ENCODE peak calls at places on chromosome 5, in six cellular contexts. One of them, this sample, is unnamed.

GRCh38 chr5:2989517-2989916 is 238.0 kb upstream of the IRX2 start:
- DNase-seq in WTC11: peak; percentile 24
- DNase-seq in progenitor cell of endocrine pancreas: no peak
- DNase-seq in colonic mucosa: no peak
- DNase-seq in AG10803: no peak
- DNase-seq in osteocyte: peak; percentile 75
- DNase-seq in this sample: no peak

GRCh38 chr5:154157483-154158378 is 32.8 kb upstream of the GALNT10 start:
- DNase-seq in AG10803: peak; percentile 43
- DNase-seq in osteocyte: no peak
- DNase-seq in WTC11: peak; percentile 72
- DNase-seq in colonic mucosa: no peak
- DNase-seq in progenitor cell of endocrine pancreas: no peak
- DNase-seq in this sample: no peak

GRCh38 chr5:174624754-174625506 is 99.5 kb upstream of the MSX2 start:
- DNase-seq in AG10803: no peak
- DNase-seq in colonic mucosa: no peak
- DNase-seq in osteocyte: no peak
- DNase-seq in progenitor cell of endocrine pancreas: no peak
- DNase-seq in WTC11: no peak
- DNase-seq in this sample: no peak

GRCh38 chr5:10124287-10124686 is 125.4 kb downstream of the ATPSCKMT start:
- DNase-seq in progenitor cell of endocrine pancreas: no peak
- DNase-seq in WTC11: no peak
- DNase-seq in colonic mucosa: no peak
- DNase-seq in AG10803: peak; percentile 50
- DNase-seq in osteocyte: peak; percentile 59
- DNase-seq in this sample: no peak

GRCh38 chr5:81971086-81971693 is 633 bp upstream of the ATG10 start:
- DNase-seq in colonic mucosa: peak; percentile 22
- DNase-seq in progenitor cell of endocrine pancreas: no peak
- DNase-seq in WTC11: no peak
- DNase-seq in osteocyte: no peak
- DNase-seq in AG10803: no peak
- DNase-seq in this sample: peak; percentile 6

GRCh38 chr5:140875085-140876065 is at the start of gene PCDHA12:
- DNase-seq in WTC11: no peak
- DNase-seq in progenitor cell of endocrine pancreas: no peak
- DNase-seq in osteocyte: no peak
- DNase-seq in colonic mucosa: no peak
- DNase-seq in AG10803: no peak
- DNase-seq in this sample: peak; percentile 33

GRCh38 chr5:77168884-77169254 is 41.6 kb upstream of the PDE8B start:
- DNase-seq in AG10803: no peak
- DNase-seq in osteocyte: no peak
- DNase-seq in WTC11: no peak
- DNase-seq in progenitor cell of endocrine pancreas: no peak
- DNase-seq in colonic mucosa: peak; percentile 67
- DNase-seq in this sample: no peak

GRCh38 chr5:78377056-78377717 is 16.8 kb downstream of the SCAMP1 start:
- DNase-seq in colonic mucosa: no peak
- DNase-seq in AG10803: peak; percentile 17
- DNase-seq in progenitor cell of endocrine pancreas: no peak
- DNase-seq in osteocyte: no peak
- DNase-seq in WTC11: no peak
- DNase-seq in this sample: no peak

GRCh38 chr5:180802325-180803180 is at the start of gene MGAT1:
- DNase-seq in progenitor cell of endocrine pancreas: peak; percentile 65
- DNase-seq in WTC11: peak; percentile 75
- DNase-seq in AG10803: peak; percentile 88
- DNase-seq in osteocyte: peak; percentile 93
- DNase-seq in colonic mucosa: peak; percentile 90
- DNase-seq in this sample: peak; percentile 90

GRCh38 chr5:72452515-72453259 is 54.5 kb downstream of the ZNF366 start:
- DNase-seq in osteocyte: no peak
- DNase-seq in AG10803: peak; percentile 96
- DNase-seq in colonic mucosa: peak; percentile 80
- DNase-seq in WTC11: no peak
- DNase-seq in progenitor cell of endocrine pancreas: no peak
- DNase-seq in this sample: peak; percentile 43

GRCh38 chr5:115309751-115310370 is 13.4 kb upstream of the CCDC112 start:
- DNase-seq in progenitor cell of endocrine pancreas: no peak
- DNase-seq in colonic mucosa: no peak
- DNase-seq in osteocyte: no peak
- DNase-seq in WTC11: no peak
- DNase-seq in AG10803: peak; percentile 52
- DNase-seq in this sample: no peak

GRCh38 chr5:19261879-19262278 is 726.1 kb downstream of the CDH18 start:
- DNase-seq in colonic mucosa: no peak
- DNase-seq in WTC11: no peak
- DNase-seq in progenitor cell of endocrine pancreas: no peak
- DNase-seq in AG10803: no peak
- DNase-seq in osteocyte: no peak
- DNase-seq in this sample: no peak

GRCh38 chr5:128559300-128560297 is 21.6 kb upstream of the FBN2 start:
- DNase-seq in WTC11: no peak
- DNase-seq in osteocyte: no peak
- DNase-seq in progenitor cell of endocrine pancreas: no peak
- DNase-seq in colonic mucosa: no peak
- DNase-seq in AG10803: no peak
- DNase-seq in this sample: no peak

GRCh38 chr5:81450940-81451339 is 57.0 kb upstream of the ACOT12 start:
- DNase-seq in WTC11: no peak
- DNase-seq in AG10803: peak; percentile 52
- DNase-seq in colonic mucosa: no peak
- DNase-seq in progenitor cell of endocrine pancreas: no peak
- DNase-seq in osteocyte: no peak
- DNase-seq in this sample: no peak

GRCh38 chr5:116242363-116242762 is 157.5 kb downstream of the COMMD10 start:
- DNase-seq in osteocyte: no peak
- DNase-seq in progenitor cell of endocrine pancreas: no peak
- DNase-seq in colonic mucosa: no peak
- DNase-seq in AG10803: peak; percentile 46
- DNase-seq in WTC11: no peak
- DNase-seq in this sample: no peak

GRCh38 chr5:96968074-96968473 is 32.2 kb downstream of the LNPEP start:
- DNase-seq in progenitor cell of endocrine pancreas: no peak
- DNase-seq in WTC11: no peak
- DNase-seq in AG10803: peak; percentile 47
- DNase-seq in colonic mucosa: no peak
- DNase-seq in osteocyte: no peak
- DNase-seq in this sample: no peak

GRCh38 chr5:56525117-56525516 is 290.2 kb upstream of the MAP3K1 start:
- DNase-seq in colonic mucosa: no peak
- DNase-seq in progenitor cell of endocrine pancreas: no peak
- DNase-seq in AG10803: no peak
- DNase-seq in osteocyte: no peak
- DNase-seq in WTC11: no peak
- DNase-seq in this sample: no peak

GRCh38 chr5:10896016-10896415 is 135.0 kb upstream of the DAP start:
- DNase-seq in AG10803: no peak
- DNase-seq in progenitor cell of endocrine pancreas: no peak
- DNase-seq in osteocyte: no peak
- DNase-seq in colonic mucosa: no peak
- DNase-seq in WTC11: no peak
- DNase-seq in this sample: no peak

GRCh38 chr5:151095341-151096000 is 14.6 kb upstream of the TNIP1 start:
- DNase-seq in colonic mucosa: peak; percentile 95
- DNase-seq in progenitor cell of endocrine pancreas: no peak
- DNase-seq in AG10803: peak; percentile 51
- DNase-seq in WTC11: no peak
- DNase-seq in osteocyte: no peak
- DNase-seq in this sample: no peak

GRCh38 chr5:82107277-82107676 is 135.5 kb downstream of the ATG10 start:
- DNase-seq in colonic mucosa: no peak
- DNase-seq in progenitor cell of endocrine pancreas: no peak
- DNase-seq in osteocyte: no peak
- DNase-seq in WTC11: no peak
- DNase-seq in AG10803: peak; percentile 42
- DNase-seq in this sample: no peak

GRCh38 chr5:170752257-170753215 is 31.0 kb upstream of the GABRP start:
- DNase-seq in AG10803: no peak
- DNase-seq in WTC11: no peak
- DNase-seq in osteocyte: no peak
- DNase-seq in progenitor cell of endocrine pancreas: no peak
- DNase-seq in colonic mucosa: peak; percentile 61
- DNase-seq in this sample: no peak

GRCh38 chr5:191949-192690 is 825 bp downstream of the LRRC14B start:
- DNase-seq in WTC11: no peak
- DNase-seq in AG10803: no peak
- DNase-seq in colonic mucosa: no peak
- DNase-seq in progenitor cell of endocrine pancreas: no peak
- DNase-seq in osteocyte: no peak
- DNase-seq in this sample: no peak

GRCh38 chr5:143056331-143056689 is 286.1 kb downstream of the ARHGAP26 start:
- DNase-seq in WTC11: no peak
- DNase-seq in osteocyte: no peak
- DNase-seq in colonic mucosa: no peak
- DNase-seq in AG10803: no peak
- DNase-seq in progenitor cell of endocrine pancreas: no peak
- DNase-seq in this sample: no peak

GRCh38 chr5:116574682-116575634 is at the start of gene SEMA6A:
- DNase-seq in osteocyte: peak; percentile 95
- DNase-seq in progenitor cell of endocrine pancreas: peak; percentile 95
- DNase-seq in WTC11: peak; percentile 97
- DNase-seq in colonic mucosa: peak; percentile 97
- DNase-seq in AG10803: peak; percentile 75
- DNase-seq in this sample: peak; percentile 99

GRCh38 chr5:62256161-62257017 is 49.6 kb upstream of the KIF2A start:
- DNase-seq in progenitor cell of endocrine pancreas: no peak
- DNase-seq in AG10803: no peak
- DNase-seq in WTC11: no peak
- DNase-seq in osteocyte: no peak
- DNase-seq in colonic mucosa: no peak
- DNase-seq in this sample: no peak

GRCh38 chr5:56640763-56641406 is 174.5 kb upstream of the MAP3K1 start:
- DNase-seq in AG10803: no peak
- DNase-seq in progenitor cell of endocrine pancreas: no peak
- DNase-seq in osteocyte: no peak
- DNase-seq in WTC11: no peak
- DNase-seq in colonic mucosa: peak; percentile 30
- DNase-seq in this sample: no peak

GRCh38 chr5:97085787-97086181 is 56.6 kb downstream of the LIX1 start:
- DNase-seq in AG10803: no peak
- DNase-seq in colonic mucosa: no peak
- DNase-seq in osteocyte: no peak
- DNase-seq in WTC11: no peak
- DNase-seq in progenitor cell of endocrine pancreas: no peak
- DNase-seq in this sample: no peak

GRCh38 chr5:395921-396714 is 46.9 kb upstream of the EXOC3 start:
- DNase-seq in AG10803: no peak
- DNase-seq in progenitor cell of endocrine pancreas: no peak
- DNase-seq in colonic mucosa: no peak
- DNase-seq in WTC11: no peak
- DNase-seq in osteocyte: peak; percentile 82
- DNase-seq in this sample: no peak

GRCh38 chr5:148995791-148996190 is 67.1 kb downstream of the SH3TC2 start:
- DNase-seq in AG10803: no peak
- DNase-seq in colonic mucosa: no peak
- DNase-seq in progenitor cell of endocrine pancreas: no peak
- DNase-seq in osteocyte: no peak
- DNase-seq in WTC11: no peak
- DNase-seq in this sample: no peak

DNA sequence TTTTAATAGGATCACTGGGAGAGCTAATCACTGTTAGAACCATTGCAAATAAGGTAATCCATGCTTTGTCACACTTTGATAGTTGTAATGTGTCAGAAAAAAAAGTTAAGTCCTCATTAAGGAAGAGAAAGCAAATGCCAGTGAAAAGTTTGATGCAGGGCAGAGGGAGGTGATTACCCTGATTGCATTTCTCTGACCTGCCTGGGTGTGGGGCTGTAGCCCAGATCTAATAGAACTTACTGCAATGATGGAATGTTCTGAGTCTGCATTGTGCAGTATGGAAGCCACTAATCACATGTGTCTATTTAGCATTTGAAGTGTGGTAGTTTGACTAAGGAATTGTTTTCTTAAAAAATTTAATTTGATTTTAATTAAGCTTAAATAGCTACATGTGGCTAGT is 202.7 kb downstream of the ATP10B start:
- DNase-seq in WTC11: peak; percentile 35
- DNase-seq in colonic mucosa: no peak
- DNase-seq in progenitor cell of endocrine pancreas: no peak
- DNase-seq in osteocyte: no peak
- DNase-seq in AG10803: no peak
- DNase-seq in this sample: peak; percentile 9
- TF ChIP-seq CTCF in WTC11: peak; percentile 43
- TF ChIP-seq CTCF in colonic mucosa: peak; percentile 34
- TF ChIP-seq CTCF in progenitor cell of endocrine pancreas: peak; percentile 53
- TF ChIP-seq CTCF in osteocyte: no peak
- TF ChIP-seq CTCF in AG10803: peak; percentile 26
- TF ChIP-seq CTCF in this sample: no peak

DNA sequence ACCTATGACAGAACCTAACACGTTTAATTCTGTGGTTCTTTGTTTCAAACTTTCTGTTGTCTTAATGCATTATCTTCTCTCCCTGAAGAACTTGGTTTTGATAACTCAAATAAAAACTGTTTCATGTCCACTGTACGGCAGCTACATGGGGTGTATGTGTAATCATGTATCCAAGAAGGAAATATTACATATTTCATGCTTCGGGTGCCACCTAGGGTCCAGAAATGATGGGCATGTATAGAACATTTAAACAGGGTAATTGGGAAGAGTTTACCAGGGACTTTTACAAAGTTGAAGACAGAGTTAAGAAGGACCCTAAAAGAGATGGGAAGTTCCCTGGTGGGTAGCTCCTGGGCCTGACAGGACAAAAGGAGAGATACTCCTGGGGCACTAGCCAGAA is 291.3 kb downstream of the FBXL7 start:
- DNase-seq in AG10803: no peak
- DNase-seq in colonic mucosa: no peak
- DNase-seq in progenitor cell of endocrine pancreas: no peak
- DNase-seq in osteocyte: no peak
- DNase-seq in WTC11: no peak
- DNase-seq in this sample: no peak
- TF ChIP-seq CTCF in AG10803: peak; percentile 27
- TF ChIP-seq CTCF in colonic mucosa: no peak
- TF ChIP-seq CTCF in progenitor cell of endocrine pancreas: no peak
- TF ChIP-seq CTCF in osteocyte: peak; percentile 46
- TF ChIP-seq CTCF in WTC11: no peak
- TF ChIP-seq CTCF in this sample: no peak

DNA sequence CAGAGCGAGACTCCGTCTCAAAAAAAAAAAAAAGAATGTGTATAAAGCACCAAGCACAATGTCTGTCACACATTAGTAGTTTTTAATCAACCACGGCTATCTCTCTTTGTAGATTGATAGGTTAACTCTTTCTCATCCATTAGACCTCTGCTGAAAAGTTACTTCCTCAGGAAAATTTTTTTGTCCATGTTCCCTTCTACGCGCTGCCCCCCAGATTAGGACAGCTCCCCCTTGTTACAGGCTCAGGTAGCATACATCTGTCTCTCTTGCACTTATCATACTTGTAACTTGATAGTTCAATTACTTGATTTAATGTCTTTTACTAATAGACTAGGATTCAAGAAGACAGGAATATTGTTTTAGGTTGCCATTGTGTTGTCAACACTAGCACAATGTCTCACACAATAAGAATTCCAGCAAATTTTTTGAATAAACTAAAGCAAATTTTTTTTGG is 1.5 kb downstream of the SPDL1 start:
- DNase-seq in progenitor cell of endocrine pancreas: no peak
- DNase-seq in AG10803: no peak
- DNase-seq in WTC11: no peak
- DNase-seq in osteocyte: no peak
- DNase-seq in colonic mucosa: no peak
- DNase-seq in this sample: no peak
- TF ChIP-seq CTCF in progenitor cell of endocrine pancreas: peak; percentile 23
- TF ChIP-seq CTCF in AG10803: no peak
- TF ChIP-seq CTCF in WTC11: no peak
- TF ChIP-seq CTCF in osteocyte: no peak
- TF ChIP-seq CTCF in colonic mucosa: no peak
- TF ChIP-seq CTCF in this sample: no peak

GRCh38 chr5:158811350-158811749 is 288.4 kb downstream of the EBF1 start:
- DNase-seq in progenitor cell of endocrine pancreas: no peak
- DNase-seq in AG10803: no peak
- DNase-seq in WTC11: no peak
- DNase-seq in osteocyte: no peak
- DNase-seq in colonic mucosa: no peak
- DNase-seq in this sample: no peak
- TF ChIP-seq CTCF in progenitor cell of endocrine pancreas: no peak
- TF ChIP-seq CTCF in AG10803: no peak
- TF ChIP-seq CTCF in WTC11: no peak
- TF ChIP-seq CTCF in osteocyte: peak; percentile 14
- TF ChIP-seq CTCF in colonic mucosa: no peak
- TF ChIP-seq CTCF in this sample: no peak

This sample was measured in endothelial cell.